ENCODE peak calls at places on chromosomes 11 and 22, in seven cellular contexts. K is endothelial cell of umbilical vein, M is A549, I is H54, X is ovary, P is adrenal gland, E is heart left ventricle. S is an unnamed sample.

GRCh38 chr11:104484784-104485554 is 321.0 kb upstream of the PDGFD start:
- DNase-seq in K (no peak), E (no peak), X (no peak), M (no peak), P (no peak), I (no peak), S (peak)

GRCh38 chr11:114678125-114679036 is at the start of gene NXPE2:
- DNase-seq in P (no peak), K (no peak), M (peak), X (no peak), I (no peak), E (no peak), S (peak)

GRCh38 chr22:32546480-32546879 is 71.9 kb downstream of the FBXO7 start:
- DNase-seq in M (no peak), I (no peak), K (no peak), E (no peak), X (no peak), P (no peak), S (no peak)

GRCh38 chr11:76801736-76802135 is 18.6 kb downstream of the TSKU start:
- DNase-seq in M (no peak), E (no peak), P (no peak), X (no peak), K (no peak), I (no peak), S (peak)

GRCh38 chr11:45335434-45335833 is 49.3 kb upstream of the SYT13 start:
- DNase-seq in I (no peak), X (no peak), E (no peak), M (no peak), K (no peak), P (no peak), S (no peak)

GRCh38 chr11:31779268-31779879 is 31.7 kb downstream of the PAX6 start:
- DNase-seq in I (peak), E (no peak), K (peak), M (no peak), X (no peak), P (no peak), S (peak)

GRCh38 chr11:70885721-70886305 is 366.6 kb downstream of the SHANK2 start:
- DNase-seq in I (no peak), X (no peak), E (no peak), M (no peak), K (no peak), P (no peak), S (peak)

GRCh38 chr11:120043323-120043945 is 94.5 kb downstream of the TRIM29 start:
- DNase-seq in K (no peak), P (no peak), M (no peak), E (no peak), I (no peak), X (no peak), S (no peak)

GRCh38 chr11:69377029-69377952 is 83.3 kb downstream of the MYEOV start:
- DNase-seq in P (no peak), M (peak), I (no peak), K (no peak), X (peak), E (no peak), S (no peak)

GRCh38 chr22:48141301-48141700 is 1378.9 kb downstream of the TBC1D22A start:
- DNase-seq in M (no peak), E (no peak), I (no peak), K (no peak), X (no peak), P (no peak), S (no peak)

GRCh38 chr11:133887692-133888332 is 42.5 kb upstream of the SPATA19 start:
- DNase-seq in K (no peak), P (no peak), I (no peak), M (no peak), E (no peak), X (no peak), S (no peak)

GRCh38 chr11:14118047-14118446 is 155.5 kb downstream of the SPON1 start:
- DNase-seq in I (no peak), X (no peak), K (no peak), P (no peak), M (no peak), E (no peak), S (no peak)

GRCh38 chr11:122822241-122822640 is 16.1 kb upstream of the CRTAM start:
- DNase-seq in K (no peak), X (no peak), P (no peak), E (no peak), M (no peak), I (no peak), S (no peak)

GRCh38 chr22:39661842-39662676 is 91.5 kb downstream of the CACNA1I start:
- DNase-seq in I (no peak), K (no peak), P (no peak), E (no peak), X (no peak), M (no peak), S (no peak)

GRCh38 chr22:39959640-39960447 is at the start of gene TMA7B:
- DNase-seq in P (peak), X (no peak), E (no peak), M (peak), I (peak), K (peak), S (peak)

GRCh38 chr11:81432333-81432732 is 1301.3 kb downstream of the FAM181B start:
- DNase-seq in M (no peak), E (no peak), X (no peak), P (no peak), I (no peak), K (no peak), S (no peak)

GRCh38 chr11:44775366-44776356 is 48.9 kb downstream of the TSPAN18 start:
- DNase-seq in M (peak), E (peak), K (peak), X (no peak), P (peak), I (peak), S (peak)

GRCh38 chr11:109858152-109858551 is 235.0 kb upstream of the ZC3H12C start:
- DNase-seq in X (no peak), M (no peak), E (no peak), P (no peak), I (no peak), K (no peak), S (no peak)

GRCh38 chr11:103380031-103380430 is 270.8 kb downstream of the DYNC2H1 start:
- DNase-seq in P (no peak), E (no peak), M (no peak), K (no peak), I (no peak), X (no peak), S (peak)

GRCh38 chr11:2151500-2152257 is 9.3 kb downstream of the INS start:
- DNase-seq in P (peak), I (peak), M (peak), E (no peak), K (peak), X (peak), S (peak)

GRCh38 chr11:57513911-57514537 is 1.5 kb downstream of the SLC43A1 start:
- DNase-seq in P (peak), M (no peak), E (peak), I (no peak), X (peak), K (no peak), S (peak)

GRCh38 chr22:24302591-24302990 is 32.0 kb downstream of the SPECC1L start:
- DNase-seq in M (no peak), X (no peak), K (no peak), E (no peak), P (no peak), I (no peak), S (no peak)

GRCh38 chr22:43819691-43820670 is 7.9 kb upstream of the EFCAB6 start:
- DNase-seq in E (no peak), X (no peak), M (no peak), K (no peak), I (no peak), P (no peak), S (no peak)

GRCh38 chr11:112128483-112129121 is 35.3 kb downstream of the IL18 start:
- DNase-seq in M (peak), K (peak), I (peak), X (no peak), P (peak), E (no peak), S (peak)

GRCh38 chr11:43738600-43739409 is 58.3 kb downstream of the HSD17B12 start:
- DNase-seq in P (peak), K (no peak), I (no peak), E (no peak), M (no peak), X (no peak), S (peak)

GRCh38 chr11:12454782-12455181 is 77.4 kb downstream of the PARVA start:
- DNase-seq in K (peak), I (no peak), E (no peak), P (no peak), X (no peak), M (no peak), S (peak)

GRCh38 chr11:31455177-31455576 is 54.2 kb downstream of the IMMP1L start:
- DNase-seq in E (no peak), P (no peak), X (no peak), M (no peak), I (no peak), K (no peak), S (no peak)

GRCh38 chr11:71962428-71963038 is 33.7 kb downstream of the RNF121 start:
- DNase-seq in K (peak), X (no peak), E (no peak), I (no peak), M (peak), P (no peak), S (peak)

GRCh38 chr11:7204778-7205177 is 46.9 kb upstream of the SYT9 start:
- DNase-seq in P (no peak), I (no peak), K (peak), E (no peak), X (no peak), M (no peak), S (no peak)

GRCh38 chr11:13837286-13837685 is 125.2 kb upstream of the SPON1 start:
- DNase-seq in P (no peak), E (no peak), I (peak), M (no peak), K (no peak), X (no peak), S (peak)

GRCh38 chr11:17796154-17796553 is 61.6 kb downstream of the KCNC1 start:
- DNase-seq in X (no peak), M (no peak), I (no peak), K (no peak), E (no peak), P (no peak), S (no peak)

GRCh38 chr11:2796091-2796490 is 89.5 kb downstream of the CDKN1C start:
- DNase-seq in X (peak), P (no peak), M (no peak), I (no peak), E (peak), K (no peak), S (no peak)

GRCh38 chr22:17807571-17808410 is 33.5 kb upstream of the BID start:
- DNase-seq in E (peak), P (no peak), K (no peak), M (no peak), X (no peak), I (no peak), S (peak)

GRCh38 chr11:112581747-112582146 is 321.1 kb upstream of the PLET1 start:
- DNase-seq in E (no peak), P (no peak), I (no peak), M (no peak), X (no peak), K (no peak), S (no peak)

GRCh38 chr11:131945695-131946094 is 575.3 kb downstream of the NTM start:
- DNase-seq in K (no peak), I (no peak), E (no peak), X (no peak), P (no peak), M (no peak), S (no peak)

GRCh38 chr11:28107726-28108618 is at the start of the genes KIF18A and METTL15:
- DNase-seq in E (peak), I (peak), K (peak), P (peak), X (peak), M (peak), S (peak)
- TF ChIP-seq POLR2A in E (peak), I (peak), K (peak), P (peak), X (peak), M (peak), S (peak)

DNA sequence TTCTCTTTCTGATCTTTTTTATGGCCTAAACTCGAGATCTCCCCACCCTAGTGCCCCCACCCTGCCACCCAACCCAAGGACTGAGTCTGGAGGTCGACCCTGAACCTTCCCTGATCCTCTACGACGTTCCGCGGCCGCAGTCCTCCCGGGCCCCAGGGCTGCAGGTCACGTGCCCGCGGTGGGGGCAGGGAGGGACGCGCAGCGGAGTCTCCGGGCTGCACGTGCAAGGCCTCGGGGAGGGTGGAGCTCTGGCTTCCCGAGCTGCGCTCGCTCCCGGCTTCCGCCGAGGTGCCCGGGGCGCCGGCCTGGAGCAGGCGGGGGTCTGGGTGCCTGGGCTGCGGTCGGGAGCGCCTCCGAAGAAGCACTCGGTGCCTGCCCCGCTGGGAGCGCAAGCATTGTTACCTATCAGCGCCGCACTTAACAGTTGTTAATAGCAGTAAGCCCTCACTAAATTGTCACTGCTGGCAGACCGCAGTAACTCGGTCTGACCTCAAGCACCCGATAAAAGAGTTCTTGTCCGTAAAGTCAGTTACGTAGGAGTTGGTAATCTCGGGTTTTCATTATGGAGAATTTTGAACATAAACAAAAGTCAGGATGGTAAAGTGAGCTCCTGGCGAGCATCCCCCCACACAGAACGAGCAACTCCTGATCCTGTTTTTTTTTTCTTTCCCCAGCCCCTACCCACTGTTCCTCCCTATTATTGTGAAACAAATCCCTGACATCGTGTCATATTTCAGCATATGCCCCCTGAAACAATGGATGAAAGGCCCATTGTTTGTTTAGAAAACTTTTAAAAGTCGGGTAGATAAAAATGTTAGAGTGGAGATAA is 69.7 kb upstream of the EP300 start:
- DNase-seq in K (peak), E (peak), P (peak), M (peak), I (peak), X (peak), S (peak)
- TF ChIP-seq POLR2A in K (no peak), E (peak), P (peak), M (peak), I (no peak), X (peak), S (no peak)

GRCh38 chr11:90222459-90223247 is at the start of gene CHORDC1:
- DNase-seq in X (peak), P (peak), K (peak), M (peak), I (peak), E (peak), S (peak)
- TF ChIP-seq POLR2A in X (peak), P (peak), K (peak), M (peak), I (peak), E (peak), S (peak)

GRCh38 chr22:37746366-37747089 is 49.7 kb downstream of the TRIOBP start:
- DNase-seq in P (peak), M (no peak), X (peak), E (no peak), I (no peak), K (peak), S (no peak)
- TF ChIP-seq POLR2A in P (peak), M (peak), X (peak), E (no peak), I (no peak), K (no peak), S (no peak)

GRCh38 chr11:33672273-33672672 is 28.4 kb downstream of the C11orf91 start:
- DNase-seq in X (no peak), I (no peak), P (no peak), E (no peak), K (no peak), M (no peak), S (no peak)
- TF ChIP-seq POLR2A in X (no peak), I (no peak), P (no peak), E (no peak), K (no peak), M (no peak), S (no peak)

GRCh38 chr11:65779919-65780769 is 632 bp downstream of the AP5B1 start:
- DNase-seq in E (peak), I (peak), K (peak), P (peak), M (peak), X (peak), S (peak)

GRCh38 chr11:65781962-65782815 is 1.4 kb upstream of the AP5B1 start:
- DNase-seq in E (peak), I (no peak), K (no peak), M (no peak), P (no peak), X (no peak), S (no peak)

GRCh38 chr11:65779669-65779918 is 1.2 kb downstream of the AP5B1 start:
- DNase-seq in E (no peak), P (no peak), I (no peak), M (no peak), K (no peak), X (peak), S (no peak)

GRCh38 chr11:65781152-65781961 is 581 bp upstream of the AP5B1 start:
- DNase-seq in I (no peak), P (peak), M (no peak), K (peak), X (peak), E (no peak), S (no peak)

GRCh38 chr11:65780770-65781151 is at the start of gene AP5B1:
- DNase-seq in K (peak), P (peak), X (peak), I (peak), E (peak), M (peak), S (peak)
- TF ChIP-seq POLR2A in K (peak), P (peak), X (no peak), I (peak), E (peak), M (peak), S (peak)

GRCh38 chr11:118997627-118998387 is at the start of gene CENATAC:
- DNase-seq in E (peak), M (peak), K (peak), P (peak), I (peak), X (peak), S (peak)
- TF ChIP-seq POLR2A in E (peak), M (peak), K (peak), P (peak), I (peak), X (peak), S (peak)

GRCh38 chr11:61923166-61924015 is 6.0 kb upstream of the RAB3IL1 start:
- DNase-seq in I (no peak), M (no peak), E (peak), X (peak), P (peak), K (no peak), S (peak)
- TF ChIP-seq POLR2A in I (no peak), M (no peak), E (no peak), X (peak), P (no peak), K (no peak), S (no peak)

GRCh38 chr11:68036717-68037239 is 2.0 kb upstream of the TCIRG1 start:
- DNase-seq in P (peak), X (no peak), E (peak), K (no peak), M (no peak), I (no peak), S (no peak)
- TF ChIP-seq POLR2A in P (no peak), X (no peak), E (no peak), K (no peak), M (peak), I (no peak), S (no peak)

DNA sequence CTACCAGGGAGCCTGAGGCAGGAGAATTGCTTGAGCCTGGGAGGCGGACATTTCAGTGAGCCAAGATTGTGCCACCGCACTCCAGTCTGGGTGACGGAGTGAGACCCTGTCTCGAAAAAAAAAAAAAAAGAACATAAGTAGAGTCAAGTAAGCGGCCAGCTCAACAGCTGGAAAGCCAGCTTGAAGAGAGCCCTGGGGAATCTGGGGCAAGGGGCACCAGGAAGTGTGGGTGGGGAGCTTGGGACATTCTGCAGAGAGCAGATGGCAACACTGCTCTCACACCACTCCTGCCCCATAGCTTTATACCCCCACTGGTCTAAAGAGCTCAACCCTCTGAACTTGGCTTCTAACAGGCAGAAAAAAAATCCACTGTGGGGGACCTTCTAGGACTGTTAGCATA is 505.6 kb downstream of the BUD13 start:
- DNase-seq in P (no peak), K (no peak), I (no peak), X (no peak), E (no peak), M (no peak), S (no peak)
- TF ChIP-seq POLR2A in P (no peak), K (no peak), I (no peak), X (no peak), E (no peak), M (no peak), S (no peak)

S was measured in IMR-90.